ENCODE peak calls at places on chromosomes 16 and 17, in nine cellular contexts. F is dorsolateral prefrontal cortex, U is nephron progenitor cell, R is astrocyte of the spinal cord, L is upper lobe of right lung, D is PC-9, B is spleen, T is neural crest cell, Y is GM12865. J is an unnamed sample.

GRCh38 chr17:78611636-78612035 is 34.4 kb upstream of the DNAH17 start:
- DNase-seq in F (no peak), U (no peak), R (no peak), L (no peak), D (no peak), B (peak), T (no peak), Y (no peak), J (no peak)

GRCh38 chr16:1557576-1557975 is 24.1 kb downstream of the TMEM204 start:
- DNase-seq in F (no peak), U (no peak), R (no peak), L (no peak), D (no peak), B (no peak), T (no peak), Y (no peak), J (no peak)

GRCh38 chr17:4250887-4251286 is 12.9 kb downstream of the ANKFY1 start:
- DNase-seq in F (no peak), U (no peak), R (no peak), L (no peak), D (no peak), B (no peak), T (no peak), Y (no peak), J (no peak)

GRCh38 chr16:80515374-80515773 is 25.4 kb upstream of the DYNLRB2 start:
- DNase-seq in F (no peak), U (no peak), R (no peak), L (no peak), D (no peak), B (no peak), T (no peak), Y (no peak), J (no peak)

GRCh38 chr17:38460082-38460715 is 31.9 kb downstream of the ARHGAP23 start:
- DNase-seq in F (no peak), U (no peak), R (no peak), L (no peak), D (no peak), B (no peak), T (no peak), Y (no peak), J (no peak)

GRCh38 chr17:2695243-2695960 is 16.2 kb downstream of the CLUH start:
- DNase-seq in F (no peak), U (no peak), R (no peak), L (peak), D (no peak), B (peak), T (no peak), Y (no peak), J (no peak)

GRCh38 chr17:20266806-20267458 is 200.4 kb downstream of the LGALS9B start:
- DNase-seq in F (no peak), U (no peak), R (peak), L (no peak), D (peak), B (no peak), T (no peak), Y (no peak), J (no peak)

GRCh38 chr16:8510160-8510559 is 80.2 kb downstream of the TMEM114 start:
- DNase-seq in F (no peak), U (no peak), R (no peak), L (no peak), D (no peak), B (no peak), T (no peak), Y (no peak), J (no peak)

GRCh38 chr16:68539704-68540370 is 746 bp downstream of the ZFP90 start:
- DNase-seq in F (no peak), U (no peak), R (peak), L (no peak), D (no peak), B (no peak), T (no peak), Y (peak), J (no peak)

GRCh38 chr16:55370762-55371482 is 46.9 kb downstream of the IRX6 start:
- DNase-seq in F (peak), U (peak), R (peak), L (peak), D (no peak), B (peak), T (peak), Y (no peak), J (peak)

GRCh38 chr16:13552062-13552959 is 367.6 kb upstream of the ERCC4 start:
- DNase-seq in F (no peak), U (no peak), R (no peak), L (no peak), D (no peak), B (no peak), T (no peak), Y (peak), J (no peak)

GRCh38 chr17:17067277-17067676 is 25.0 kb downstream of the MPRIP start:
- DNase-seq in F (no peak), U (no peak), R (peak), L (peak), D (peak), B (peak), T (no peak), Y (no peak), J (no peak)

GRCh38 chr16:73713817-73714495 is 582.7 kb upstream of the PSMD7 start:
- DNase-seq in F (no peak), U (peak), R (peak), L (no peak), D (no peak), B (no peak), T (peak), Y (no peak), J (no peak)

GRCh38 chr17:68248199-68248825 is 469 bp downstream of the AMZ2 start:
- DNase-seq in F (peak), U (no peak), R (peak), L (no peak), D (no peak), B (no peak), T (no peak), Y (no peak), J (no peak)

GRCh38 chr17:2503627-2504026 is 8.1 kb downstream of the METTL16 start:
- DNase-seq in F (no peak), U (no peak), R (no peak), L (no peak), D (no peak), B (no peak), T (no peak), Y (no peak), J (no peak)

GRCh38 chr17:44788139-44788538 is 29.4 kb downstream of the ADAM11 start:
- DNase-seq in F (no peak), U (no peak), R (no peak), L (peak), D (no peak), B (peak), T (no peak), Y (no peak), J (no peak)

GRCh38 chr16:86663691-86664517 is 85.6 kb downstream of the FOXL1 start:
- DNase-seq in F (no peak), U (no peak), R (peak), L (no peak), D (no peak), B (no peak), T (no peak), Y (no peak), J (no peak)

GRCh38 chr17:78341559-78342437 is 18.1 kb downstream of the SOCS3 start:
- DNase-seq in F (no peak), U (peak), R (peak), L (peak), D (peak), B (peak), T (peak), Y (no peak), J (no peak)

GRCh38 chr17:67503184-67503583 is 126.1 kb downstream of the PITPNC1 start:
- DNase-seq in F (no peak), U (no peak), R (peak), L (no peak), D (peak), B (no peak), T (no peak), Y (no peak), J (no peak)

GRCh38 chr17:8997994-8998628 is 23.2 kb upstream of the NTN1 start:
- DNase-seq in F (no peak), U (peak), R (peak), L (peak), D (peak), B (peak), T (peak), Y (peak), J (no peak)

GRCh38 chr16:10086620-10087019 is 95.6 kb downstream of the GRIN2A start:
- DNase-seq in F (peak), U (no peak), R (no peak), L (no peak), D (no peak), B (no peak), T (no peak), Y (no peak), J (no peak)

GRCh38 chr17:50048146-50048720 is 7.7 kb upstream of the ITGA3 start:
- DNase-seq in F (no peak), U (no peak), R (no peak), L (no peak), D (no peak), B (no peak), T (no peak), Y (no peak), J (no peak)

GRCh38 chr17:80783971-80784370 is 207.7 kb upstream of the CHMP6 start:
- DNase-seq in F (no peak), U (no peak), R (no peak), L (no peak), D (no peak), B (no peak), T (no peak), Y (no peak), J (no peak)

GRCh38 chr16:565420-566330 is 1.1 kb upstream of the NHLRC4 start:
- DNase-seq in F (no peak), U (peak), R (no peak), L (no peak), D (no peak), B (no peak), T (no peak), Y (no peak), J (no peak)

GRCh38 chr17:15453246-15453645 is 14.2 kb downstream of the CDRT4 start:
- DNase-seq in F (no peak), U (no peak), R (no peak), L (no peak), D (no peak), B (no peak), T (no peak), Y (no peak), J (no peak)

GRCh38 chr17:50482516-50482915 is 3.9 kb downstream of the RSAD1 start:
- DNase-seq in F (peak), U (peak), R (peak), L (peak), D (peak), B (peak), T (peak), Y (peak), J (peak)

GRCh38 chr16:74936902-74937560 is 47.9 kb downstream of the WDR59 start:
- DNase-seq in F (no peak), U (no peak), R (peak), L (no peak), D (no peak), B (no peak), T (no peak), Y (peak), J (no peak)

GRCh38 chr16:62913333-62913732 is 877.1 kb upstream of the CDH8 start:
- DNase-seq in F (no peak), U (no peak), R (no peak), L (no peak), D (no peak), B (no peak), T (no peak), Y (no peak), J (no peak)

GRCh38 chr17:55582910-55583309 is 71.7 kb upstream of the SMIM36 start:
- DNase-seq in F (no peak), U (no peak), R (no peak), L (no peak), D (no peak), B (no peak), T (no peak), Y (no peak), J (no peak)

GRCh38 chr17:8832711-8833352 is 33.7 kb upstream of the MFSD6L start:
- DNase-seq in F (no peak), U (peak), R (no peak), L (no peak), D (peak), B (peak), T (peak), Y (peak), J (no peak)

GRCh38 chr17:70323269-70323668 is 153.9 kb downstream of the KCNJ2 start:
- DNase-seq in F (no peak), U (no peak), R (no peak), L (no peak), D (no peak), B (no peak), T (no peak), Y (no peak), J (no peak)

GRCh38 chr17:2598166-2598565 is 4.7 kb downstream of the PAFAH1B1 start:
- DNase-seq in F (no peak), U (no peak), R (peak), L (no peak), D (no peak), B (no peak), T (no peak), Y (no peak), J (no peak)

GRCh38 chr17:36941265-36942021 is 4.2 kb downstream of the LHX1 start:
- DNase-seq in F (peak), U (no peak), R (no peak), L (no peak), D (no peak), B (no peak), T (no peak), Y (no peak), J (no peak)

GRCh38 chr17:10699861-10700260 is 2.5 kb downstream of the ADPRM start:
- DNase-seq in F (no peak), U (no peak), R (no peak), L (no peak), D (no peak), B (no peak), T (no peak), Y (peak), J (no peak)

GRCh38 chr17:48037924-48038323 is 327 bp upstream of the COPZ2 start:
- DNase-seq in F (no peak), U (no peak), R (no peak), L (no peak), D (no peak), B (no peak), T (no peak), Y (no peak), J (no peak)

GRCh38 chr16:3793161-3793576 is 75.8 kb upstream of the TRAP1 start:
- DNase-seq in F (peak), U (no peak), R (peak), L (no peak), D (no peak), B (no peak), T (no peak), Y (no peak), J (no peak)
- TF ChIP-seq CTCF in F (no peak), U (no peak), R (no peak), L (peak), D (no peak), B (no peak), T (no peak), Y (no peak), J (no peak)

DNA sequence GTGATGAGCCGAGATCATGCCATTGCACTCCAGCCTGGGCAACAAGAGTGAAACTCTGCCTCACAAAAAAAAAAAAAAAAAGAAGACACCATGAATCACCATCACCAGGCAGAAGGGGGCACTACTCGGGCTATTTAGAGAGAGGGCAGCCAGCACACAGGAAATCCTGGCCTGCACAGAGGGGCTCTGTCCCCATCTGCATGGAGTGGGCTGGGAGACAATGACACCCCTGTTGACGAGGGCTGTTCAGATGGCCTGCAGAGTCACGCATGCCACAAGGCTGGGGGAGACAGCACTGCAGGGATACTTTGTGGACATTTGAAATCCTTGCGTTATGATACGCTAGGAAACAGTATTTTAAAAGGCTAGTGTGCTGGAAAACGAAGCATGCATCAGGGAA is 48.3 kb downstream of the CUEDC1 start:
- DNase-seq in F (no peak), U (no peak), R (no peak), L (no peak), D (no peak), B (no peak), T (peak), Y (peak), J (no peak)
- TF ChIP-seq CTCF in F (peak), U (peak), R (peak), L (no peak), D (no peak), B (no peak), T (no peak), Y (peak), J (peak)

GRCh38 chr17:34025179-34025551 is 229.9 kb upstream of the CCL2 start:
- DNase-seq in F (no peak), U (no peak), R (no peak), L (no peak), D (no peak), B (no peak), T (no peak), Y (peak), J (no peak)

DNA sequence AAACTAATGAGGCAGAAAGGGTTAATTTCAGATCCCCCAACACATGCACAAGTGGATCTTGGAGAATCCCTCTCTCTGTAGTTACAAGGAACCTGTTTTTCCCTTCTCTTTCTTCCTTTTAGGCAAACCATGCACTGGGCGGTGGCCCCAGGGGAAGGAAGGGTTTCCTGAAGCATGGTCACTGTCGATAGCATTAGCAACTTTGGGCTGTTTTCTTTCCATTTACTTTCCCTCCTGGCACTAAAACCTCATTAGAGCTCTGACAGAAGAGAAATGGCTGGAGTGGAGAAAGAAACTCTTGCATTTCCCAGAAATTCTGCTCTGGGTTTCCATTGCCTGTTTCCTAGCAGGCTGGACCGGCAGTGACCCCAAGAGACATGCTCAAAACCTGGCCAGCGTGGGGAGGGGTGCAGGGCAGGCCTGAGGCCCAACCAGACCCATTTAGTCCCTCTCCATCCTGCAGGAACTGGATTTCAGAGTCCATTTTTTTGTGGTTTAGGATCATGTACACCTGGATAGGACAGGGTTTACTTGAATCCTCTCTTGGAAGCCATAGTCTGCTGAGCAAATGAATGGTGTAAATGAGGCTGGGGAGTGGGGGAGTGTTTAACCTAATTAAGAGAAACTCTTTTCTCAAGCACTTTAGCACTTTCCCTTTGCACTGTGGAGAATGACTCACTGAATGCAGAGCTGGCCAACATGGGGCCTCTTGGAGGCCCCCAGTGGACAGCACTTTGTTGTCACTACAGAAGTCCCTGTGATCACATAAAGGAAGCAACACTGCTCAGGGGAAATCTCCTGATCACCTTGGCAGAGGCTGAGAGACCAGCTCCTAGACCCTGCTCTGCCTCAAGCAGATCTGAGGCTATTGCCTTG is 230.5 kb upstream of the CCL2 start:
- DNase-seq in F (no peak), U (no peak), R (no peak), L (no peak), D (no peak), B (no peak), T (no peak), Y (no peak), J (no peak)
- TF ChIP-seq CTCF in F (no peak), U (no peak), R (no peak), L (no peak), D (no peak), B (no peak), T (no peak), Y (no peak), J (no peak)

GRCh38 chr17:73641779-73642580 is 2.3 kb downstream of the SDK2 start:
- DNase-seq in F (no peak), U (no peak), R (no peak), L (peak), D (no peak), B (no peak), T (no peak), Y (no peak), J (no peak)

GRCh38 chr17:73643846-73644144 is 450 bp downstream of the SDK2 start:
- DNase-seq in F (no peak), U (peak), R (no peak), L (no peak), D (no peak), B (no peak), T (peak), Y (no peak), J (no peak)

GRCh38 chr17:73642659-73643011 is 1.6 kb downstream of the SDK2 start:
- DNase-seq in F (no peak), U (no peak), R (no peak), L (no peak), D (no peak), B (no peak), T (no peak), Y (no peak), J (no peak)

GRCh38 chr17:73644145-73645049 is at the start of gene SDK2:
- DNase-seq in F (no peak), U (peak), R (peak), L (peak), D (no peak), B (no peak), T (peak), Y (no peak), J (no peak)

DNA sequence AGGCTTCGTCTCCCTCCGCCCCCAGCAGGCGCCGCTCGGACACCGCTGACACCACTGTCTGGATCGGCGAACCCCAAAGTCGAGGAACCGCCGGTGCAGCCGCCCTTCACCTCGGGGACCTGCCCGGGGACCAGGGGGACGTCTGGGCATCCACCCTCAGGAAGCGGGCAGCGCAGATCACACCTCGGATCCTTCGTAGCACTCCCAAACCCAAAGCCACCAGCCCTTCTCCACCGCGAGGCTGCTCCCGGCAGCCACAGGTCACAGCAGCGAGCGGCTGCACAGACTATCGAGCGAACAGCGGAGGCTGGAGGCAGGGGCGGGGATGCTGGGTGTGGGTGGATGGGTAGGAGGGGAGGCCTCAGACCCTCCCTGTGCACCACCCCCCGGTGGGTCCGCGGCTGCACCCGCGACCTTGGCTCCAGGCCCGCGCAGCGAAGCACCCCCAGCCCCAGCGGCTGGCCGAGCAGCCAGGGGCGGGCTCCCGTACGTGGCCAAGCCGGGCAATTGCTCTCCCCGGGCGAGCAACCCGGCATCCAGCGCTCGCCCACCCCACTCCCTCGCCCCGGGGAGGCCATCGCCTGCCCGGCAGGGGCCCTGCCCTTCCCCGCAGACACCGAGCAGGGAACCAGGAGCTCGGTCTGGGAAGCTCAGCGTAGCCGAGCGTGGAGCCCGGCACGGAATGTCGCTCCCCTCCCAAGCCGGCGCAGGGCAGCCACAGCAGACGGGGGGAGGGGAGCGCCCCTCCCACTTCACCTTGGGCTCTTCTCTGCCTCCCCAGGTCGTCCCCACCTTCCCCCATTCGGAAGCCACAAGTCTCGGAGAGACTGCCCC is 1.0 kb downstream of the SDK2 start:
- DNase-seq in F (no peak), U (peak), R (no peak), L (peak), D (no peak), B (peak), T (peak), Y (no peak), J (no peak)
- TF ChIP-seq CTCF in F (peak), U (no peak), R (peak), L (peak), D (no peak), B (no peak), T (peak), Y (peak), J (no peak)

GRCh38 chr16:89377446-89377838 is 112.9 kb downstream of the ANKRD11 start:
- DNase-seq in F (no peak), U (no peak), R (no peak), L (no peak), D (no peak), B (no peak), T (no peak), Y (no peak), J (no peak)
- TF ChIP-seq CTCF in F (no peak), U (no peak), R (no peak), L (no peak), D (no peak), B (no peak), T (no peak), Y (no peak), J (no peak)

J was measured in D721Med.